ENCODE peak calls at places on chromosomes 2 and 18, in five cellular contexts. One of them, this sample, is unnamed.

GRCh38 chr2:176085861-176086771 is 2.4 kb upstream of the EVX2 start:
- DNase-seq in astrocyte: no peak
- DNase-seq in stimulated activated CD4-positive, alpha-beta T cell treated with anti-CD3 and anti-CD28 coated beads, Interleukin-12 subunit alpha, Interleukin-12 subunit beta, amount 100 ng/mL, for 4 hours: no peak
- DNase-seq in endothelial cell: peak; percentile 70
- DNase-seq in activated T-cell treated with anti-CD3 and anti-CD28 coated beads for 48 hours: no peak
- DNase-seq in this sample: no peak

GRCh38 chr2:54665436-54665856 is 58.0 kb upstream of the EML6 start:
- DNase-seq in activated T-cell treated with anti-CD3 and anti-CD28 coated beads for 48 hours: no peak
- DNase-seq in stimulated activated CD4-positive, alpha-beta T cell treated with anti-CD3 and anti-CD28 coated beads, Interleukin-12 subunit alpha, Interleukin-12 subunit beta, amount 100 ng/mL, for 4 hours: peak; percentile 20
- DNase-seq in endothelial cell: peak; percentile 56
- DNase-seq in astrocyte: no peak
- DNase-seq in this sample: peak; percentile 50

GRCh38 chr18:44835555-44836156 is 155.0 kb downstream of the SETBP1 start:
- DNase-seq in stimulated activated CD4-positive, alpha-beta T cell treated with anti-CD3 and anti-CD28 coated beads, Interleukin-12 subunit alpha, Interleukin-12 subunit beta, amount 100 ng/mL, for 4 hours: no peak
- DNase-seq in astrocyte: no peak
- DNase-seq in activated T-cell treated with anti-CD3 and anti-CD28 coated beads for 48 hours: no peak
- DNase-seq in endothelial cell: no peak
- DNase-seq in this sample: no peak

GRCh38 chr2:98433363-98433964 is 11.2 kb upstream of the INPP4A start:
- DNase-seq in astrocyte: no peak
- DNase-seq in stimulated activated CD4-positive, alpha-beta T cell treated with anti-CD3 and anti-CD28 coated beads, Interleukin-12 subunit alpha, Interleukin-12 subunit beta, amount 100 ng/mL, for 4 hours: no peak
- DNase-seq in endothelial cell: no peak
- DNase-seq in activated T-cell treated with anti-CD3 and anti-CD28 coated beads for 48 hours: no peak
- DNase-seq in this sample: no peak

GRCh38 chr18:73918816-73919215 is 228.8 kb downstream of the FBXO15 start:
- DNase-seq in endothelial cell: no peak
- DNase-seq in astrocyte: no peak
- DNase-seq in activated T-cell treated with anti-CD3 and anti-CD28 coated beads for 48 hours: no peak
- DNase-seq in stimulated activated CD4-positive, alpha-beta T cell treated with anti-CD3 and anti-CD28 coated beads, Interleukin-12 subunit alpha, Interleukin-12 subunit beta, amount 100 ng/mL, for 4 hours: no peak
- DNase-seq in this sample: no peak

GRCh38 chr2:10722252-10722825 is 909 bp downstream of the ATP6V1C2 start:
- DNase-seq in stimulated activated CD4-positive, alpha-beta T cell treated with anti-CD3 and anti-CD28 coated beads, Interleukin-12 subunit alpha, Interleukin-12 subunit beta, amount 100 ng/mL, for 4 hours: no peak
- DNase-seq in astrocyte: no peak
- DNase-seq in activated T-cell treated with anti-CD3 and anti-CD28 coated beads for 48 hours: no peak
- DNase-seq in endothelial cell: no peak
- DNase-seq in this sample: no peak

GRCh38 chr2:137964066-137964858 is at the start of gene HNMT:
- DNase-seq in activated T-cell treated with anti-CD3 and anti-CD28 coated beads for 48 hours: no peak
- DNase-seq in stimulated activated CD4-positive, alpha-beta T cell treated with anti-CD3 and anti-CD28 coated beads, Interleukin-12 subunit alpha, Interleukin-12 subunit beta, amount 100 ng/mL, for 4 hours: no peak
- DNase-seq in astrocyte: peak; percentile 55
- DNase-seq in endothelial cell: peak; percentile 25
- DNase-seq in this sample: no peak

GRCh38 chr2:158194229-158194628 is 92.6 kb downstream of the UPP2 start:
- DNase-seq in stimulated activated CD4-positive, alpha-beta T cell treated with anti-CD3 and anti-CD28 coated beads, Interleukin-12 subunit alpha, Interleukin-12 subunit beta, amount 100 ng/mL, for 4 hours: no peak
- DNase-seq in endothelial cell: no peak
- DNase-seq in activated T-cell treated with anti-CD3 and anti-CD28 coated beads for 48 hours: no peak
- DNase-seq in astrocyte: no peak
- DNase-seq in this sample: no peak

GRCh38 chr18:58493516-58494253 is 135.2 kb downstream of the ALPK2 start:
- DNase-seq in astrocyte: peak; percentile 63
- DNase-seq in endothelial cell: peak; percentile 70
- DNase-seq in activated T-cell treated with anti-CD3 and anti-CD28 coated beads for 48 hours: peak; percentile 63
- DNase-seq in stimulated activated CD4-positive, alpha-beta T cell treated with anti-CD3 and anti-CD28 coated beads, Interleukin-12 subunit alpha, Interleukin-12 subunit beta, amount 100 ng/mL, for 4 hours: peak; percentile 59
- DNase-seq in this sample: peak; percentile 68

GRCh38 chr2:157840568-157841156 is 35.5 kb downstream of the ACVR1 start:
- DNase-seq in stimulated activated CD4-positive, alpha-beta T cell treated with anti-CD3 and anti-CD28 coated beads, Interleukin-12 subunit alpha, Interleukin-12 subunit beta, amount 100 ng/mL, for 4 hours: no peak
- DNase-seq in endothelial cell: no peak
- DNase-seq in activated T-cell treated with anti-CD3 and anti-CD28 coated beads for 48 hours: no peak
- DNase-seq in astrocyte: peak; percentile 76
- DNase-seq in this sample: no peak

GRCh38 chr2:133389569-133389968 is 178.7 kb downstream of the NCKAP5 start:
- DNase-seq in astrocyte: no peak
- DNase-seq in stimulated activated CD4-positive, alpha-beta T cell treated with anti-CD3 and anti-CD28 coated beads, Interleukin-12 subunit alpha, Interleukin-12 subunit beta, amount 100 ng/mL, for 4 hours: no peak
- DNase-seq in activated T-cell treated with anti-CD3 and anti-CD28 coated beads for 48 hours: no peak
- DNase-seq in endothelial cell: no peak
- DNase-seq in this sample: no peak

GRCh38 chr2:181805228-181806038 is 86.1 kb upstream of the ITPRID2 start:
- DNase-seq in activated T-cell treated with anti-CD3 and anti-CD28 coated beads for 48 hours: no peak
- DNase-seq in endothelial cell: no peak
- DNase-seq in stimulated activated CD4-positive, alpha-beta T cell treated with anti-CD3 and anti-CD28 coated beads, Interleukin-12 subunit alpha, Interleukin-12 subunit beta, amount 100 ng/mL, for 4 hours: no peak
- DNase-seq in astrocyte: peak; percentile 86
- DNase-seq in this sample: no peak

GRCh38 chr2:10354399-10354798 is 51.7 kb downstream of the HPCAL1 start:
- DNase-seq in activated T-cell treated with anti-CD3 and anti-CD28 coated beads for 48 hours: no peak
- DNase-seq in astrocyte: no peak
- DNase-seq in stimulated activated CD4-positive, alpha-beta T cell treated with anti-CD3 and anti-CD28 coated beads, Interleukin-12 subunit alpha, Interleukin-12 subunit beta, amount 100 ng/mL, for 4 hours: no peak
- DNase-seq in endothelial cell: no peak
- DNase-seq in this sample: no peak